ENCODE peak calls at places on chromosome 3, in four cellular contexts. Z is H1, V is HepG2, F is GM12878. I is an unnamed sample.

GRCh38 chr3:79358327-79358726 is 409.5 kb downstream of the ROBO1 start:
- DNase-seq in Z (no peak), V (no peak), F (no peak), I (no peak)

GRCh38 chr3:193593666-193594025 is 638 bp downstream of the OPA1 start:
- DNase-seq in Z (no peak), V (peak), F (no peak), I (no peak)

GRCh38 chr3:28273837-28274236 is 32.4 kb downstream of the CMC1 start:
- DNase-seq in Z (no peak), V (no peak), F (no peak), I (no peak)

GRCh38 chr3:63344676-63345075 is 66.6 kb downstream of the SYNPR start:
- DNase-seq in Z (no peak), V (no peak), F (no peak), I (no peak)

GRCh38 chr3:13420051-13420816 is at the start of gene NUP210:
- DNase-seq in Z (no peak), V (peak), F (no peak), I (no peak)

GRCh38 chr3:134793562-134793961 is 1.5 kb upstream of the EPHB1 start:
- DNase-seq in Z (no peak), V (no peak), F (no peak), I (no peak)

GRCh38 chr3:193046369-193046768 is 128.7 kb upstream of the MB21D2 start:
- DNase-seq in Z (no peak), V (no peak), F (no peak), I (no peak)

GRCh38 chr3:111283165-111283564 is 211.5 kb downstream of the NECTIN3 start:
- DNase-seq in Z (no peak), V (no peak), F (no peak), I (no peak)

GRCh38 chr3:150779402-150779858 is 16.5 kb upstream of the SIAH2 start:
- DNase-seq in Z (no peak), V (peak), F (no peak), I (no peak)

GRCh38 chr3:11159421-11159904 is 5.2 kb downstream of the HRH1 start:
- DNase-seq in Z (no peak), V (no peak), F (no peak), I (no peak)

GRCh38 chr3:39383190-39383912 is at the start of gene SLC25A38:
- DNase-seq in Z (peak), V (peak), F (no peak), I (peak)

GRCh38 chr3:97864-98263 is 98.7 kb upstream of the CHL1 start:
- DNase-seq in Z (no peak), V (no peak), F (no peak), I (no peak)

GRCh38 chr3:119395923-119396358 is 67.5 kb downstream of the TMEM39A start:
- DNase-seq in Z (no peak), V (no peak), F (peak), I (no peak)

GRCh38 chr3:79835701-79836100 is 67.9 kb upstream of the ROBO1 start:
- DNase-seq in Z (no peak), V (no peak), F (no peak), I (no peak)

GRCh38 chr3:127566801-127567200 is 23.7 kb downstream of the TPRA1 start:
- DNase-seq in Z (no peak), V (no peak), F (no peak), I (no peak)

GRCh38 chr3:128625409-128625945 is 25.1 kb downstream of the RPN1 start:
- DNase-seq in Z (no peak), V (no peak), F (no peak), I (no peak)

GRCh38 chr3:39126532-39127071 is 19.1 kb downstream of the TTC21A start:
- DNase-seq in Z (no peak), V (peak), F (no peak), I (no peak)

GRCh38 chr3:130488288-130488687 is 28.7 kb upstream of the COL6A6 start:
- DNase-seq in Z (no peak), V (no peak), F (no peak), I (no peak)

GRCh38 chr3:32301426-32301825 is 62.9 kb downstream of the CMTM8 start:
- DNase-seq in Z (no peak), V (no peak), F (no peak), I (no peak)

GRCh38 chr3:20648294-20648693 is 462.3 kb upstream of the SGO1 start:
- DNase-seq in Z (no peak), V (no peak), F (no peak), I (no peak)

GRCh38 chr3:106247902-106248684 is 379.3 kb upstream of the CBLB start:
- DNase-seq in Z (no peak), V (no peak), F (no peak), I (no peak)

GRCh38 chr3:193174137-193174536 is 66.9 kb upstream of the PLAAT1 start:
- DNase-seq in Z (no peak), V (no peak), F (no peak), I (no peak)

GRCh38 chr3:196273655-196274054 is 13.9 kb downstream of the PCYT1A start:
- DNase-seq in Z (no peak), V (no peak), F (no peak), I (no peak)
- TF ChIP-seq ZNF274 in Z (no peak), V (no peak), F (no peak), I (no peak)

GRCh38 chr3:42525736-42526345 is 23.4 kb downstream of the VIPR1 start:
- DNase-seq in Z (no peak), V (no peak), F (no peak), I (no peak)

GRCh38 chr3:42525212-42525611 is 22.8 kb downstream of the VIPR1 start:
- DNase-seq in Z (no peak), V (no peak), F (no peak), I (no peak)

GRCh38 chr3:42529463-42529862 is 27.0 kb downstream of the VIPR1 start:
- DNase-seq in Z (no peak), V (no peak), F (no peak), I (no peak)

GRCh38 chr3:42527368-42527917 is 25.0 kb downstream of the VIPR1 start:
- DNase-seq in Z (no peak), V (no peak), F (no peak), I (no peak)

DNA sequence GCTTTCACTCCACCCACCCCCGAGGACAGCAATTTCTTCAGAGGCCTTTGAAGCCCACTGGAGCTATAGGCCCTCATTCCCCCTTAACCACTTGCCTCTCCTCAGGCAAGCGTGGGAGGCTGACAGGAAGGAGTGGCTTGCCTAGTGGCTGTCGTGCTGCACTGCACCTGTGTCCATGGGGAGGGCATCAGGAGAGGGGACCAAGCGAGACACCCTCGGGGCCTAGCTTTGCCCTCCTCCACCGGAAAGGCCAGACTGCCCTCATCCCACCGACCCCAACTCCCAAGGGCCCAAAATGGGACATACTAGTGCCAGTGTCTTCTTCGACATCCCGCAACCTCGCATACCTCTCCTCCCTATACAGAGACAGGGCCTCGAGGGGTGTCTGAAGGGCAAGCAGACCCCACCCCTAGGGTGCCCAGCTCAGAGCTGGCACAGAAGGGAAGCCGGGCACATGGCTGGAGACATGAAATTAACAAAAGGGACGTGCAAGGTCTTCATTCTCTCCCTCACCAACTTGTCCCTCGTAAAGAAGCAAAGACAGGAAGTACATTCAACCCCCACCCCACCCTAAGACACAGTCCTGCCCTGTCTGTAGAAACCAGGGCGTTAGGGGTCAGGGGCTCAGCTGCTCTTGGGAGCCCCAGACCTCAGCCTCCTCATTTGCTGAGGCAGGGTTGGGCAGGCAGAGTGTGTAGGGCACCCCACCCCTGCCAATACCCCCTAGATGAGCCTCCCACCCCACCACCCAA is 24.3 kb downstream of the VIPR1 start:
- DNase-seq in Z (no peak), V (no peak), F (no peak), I (no peak)
- TF ChIP-seq SUZ12 in Z (no peak), V (no peak), F (no peak), I (no peak)

DNA sequence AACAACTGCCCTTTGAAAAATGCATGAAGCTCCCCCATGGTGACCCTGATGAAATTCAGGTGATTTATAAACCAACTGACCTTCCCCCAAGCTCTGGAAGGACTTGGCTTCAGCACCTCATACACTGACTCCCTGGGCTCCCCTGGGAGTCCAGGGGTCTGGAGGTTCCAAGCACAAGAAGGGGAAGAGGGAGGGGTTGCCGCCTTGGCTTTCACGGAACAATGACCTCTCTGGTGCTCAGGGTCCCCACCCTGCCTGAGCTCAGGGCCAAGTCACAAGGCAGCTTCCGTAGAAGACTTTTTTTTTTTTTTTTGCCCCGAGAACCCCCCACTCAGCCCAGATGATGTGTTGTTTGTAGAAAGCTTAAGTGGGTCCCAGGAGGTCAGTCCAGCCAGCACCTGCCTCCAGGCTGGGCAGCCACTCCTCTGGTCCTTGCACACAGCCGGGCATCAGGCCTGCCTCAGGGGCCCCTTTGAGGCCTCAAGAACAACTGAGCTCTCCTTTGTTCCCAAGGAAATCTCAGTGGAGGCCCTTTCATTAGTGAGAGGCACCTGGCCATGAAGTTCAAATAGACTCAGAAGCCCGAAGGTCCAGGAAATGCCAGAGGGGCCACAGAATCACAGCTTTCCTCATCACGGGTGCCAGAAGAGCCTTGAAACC is 14.0 kb upstream of the ALAS1 start:
- DNase-seq in Z (no peak), V (no peak), F (no peak), I (no peak)
- TF ChIP-seq YY1 in Z (no peak), V (no peak), F (no peak), I (no peak)

DNA sequence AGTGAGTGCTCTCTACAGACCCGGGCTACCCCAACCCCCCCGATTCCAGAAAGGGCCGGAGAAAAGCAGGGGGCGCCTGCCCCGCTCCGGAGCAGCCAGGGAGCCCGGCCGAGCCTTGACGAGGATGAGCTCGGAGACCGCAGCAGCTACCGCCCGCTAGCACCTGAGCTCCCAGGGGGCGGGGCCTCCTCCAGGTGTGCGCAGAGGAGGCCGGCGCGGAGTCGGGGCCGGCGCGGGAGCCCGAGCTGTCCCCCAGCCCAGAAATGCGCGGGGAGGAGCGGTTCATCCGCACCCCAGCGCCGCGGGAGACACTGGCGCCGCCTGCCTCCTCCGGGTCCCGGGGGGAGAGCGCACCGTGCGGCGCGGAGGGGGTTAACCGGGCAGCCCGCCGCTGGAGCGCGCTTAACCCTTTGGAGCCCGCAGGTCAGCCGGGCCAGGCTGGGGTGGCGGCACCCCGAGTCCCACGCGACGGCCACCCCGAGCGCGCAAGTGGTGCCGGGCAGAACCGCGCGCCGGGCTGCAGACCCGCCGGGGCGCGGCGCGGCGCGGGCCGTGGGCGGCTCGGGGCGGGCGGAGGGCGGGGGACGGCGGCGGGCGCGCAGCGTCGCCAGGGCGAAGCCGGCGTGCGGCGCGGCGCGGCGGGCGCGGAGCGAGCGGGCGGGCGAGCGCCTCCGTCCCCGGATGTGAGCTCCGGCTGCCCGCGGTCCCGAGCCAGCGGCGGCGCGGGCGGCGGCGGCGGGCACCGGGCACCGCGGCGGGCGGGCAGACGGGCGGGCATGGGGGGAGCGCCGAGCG is at the start of gene CACNA1D:
- DNase-seq in Z (peak), V (no peak), F (no peak), I (peak)
- TF ChIP-seq ZNF274 in Z (no peak), V (no peak), F (no peak), I (no peak)

GRCh38 chr3:112650472-112650871 is 9.5 kb upstream of the CCDC80 start:
- DNase-seq in Z (no peak), V (no peak), F (no peak), I (no peak)
- TF ChIP-seq SUZ12 in Z (no peak), V (no peak), F (no peak), I (no peak)

GRCh38 chr3:16072420-16073110 is 101.9 kb upstream of the GALNT15 start:
- DNase-seq in Z (no peak), V (no peak), F (no peak), I (no peak)
- TF ChIP-seq YY1 in Z (no peak), V (no peak), F (no peak), I (no peak)

GRCh38 chr3:197959500-197959890 is 522 bp upstream of the LMLN start:
- DNase-seq in Z (no peak), V (no peak), F (no peak), I (no peak)
- TF ChIP-seq ZNF274 in Z (no peak), V (no peak), F (no peak), I (no peak)

DNA sequence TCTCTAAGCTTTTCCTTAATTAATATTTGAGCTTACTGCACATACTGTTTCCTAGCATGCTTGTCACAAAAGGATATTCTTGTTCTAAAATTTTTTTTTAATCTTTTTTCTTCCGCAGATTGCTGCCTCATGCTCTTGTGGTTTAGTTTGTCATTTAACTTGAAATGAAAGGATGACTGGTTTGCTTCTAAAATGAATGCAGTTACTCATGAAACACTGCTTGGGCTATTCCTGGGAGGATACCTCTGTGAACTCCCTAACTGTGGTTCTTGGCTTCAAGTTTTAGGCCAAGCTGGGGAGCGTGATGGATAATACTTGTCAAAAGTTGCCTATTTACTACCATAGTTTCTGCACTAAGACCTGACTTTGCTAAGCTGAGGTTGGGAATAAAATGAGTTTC is 64.0 kb downstream of the USP13 start:
- DNase-seq in Z (no peak), V (no peak), F (no peak), I (no peak)
- TF ChIP-seq SUZ12 in Z (no peak), V (no peak), F (no peak), I (no peak)